ENCODE peak calls at places on chromosomes 16 and 17, in nine cellular contexts. J is dorsolateral prefrontal cortex; B is hypothalamus; K is pons; P is transverse colon; F is stimulated activated CD4-positive, alpha-beta T cell treated with anti-CD3 and anti-CD28 coated beads, Interleukin-2, amount 100 ng/mL, for 24 hours; W is mesendoderm; S is HCT116; Z is T-helper 1 cell. Q is an unnamed sample.

GRCh38 chr16:83517398-83517797 is 290.4 kb upstream of the HSBP1 start:
- DNase-seq in P (no peak), F (no peak), Z (no peak), J (no peak), S (no peak), W (peak), B (no peak), K (no peak), Q (no peak)

GRCh38 chr17:57016066-57016763 is 38.3 kb downstream of the SCPEP1 start:
- DNase-seq in Z (no peak), W (no peak), K (no peak), F (no peak), B (no peak), P (no peak), S (no peak), J (no peak), Q (no peak)

GRCh38 chr17:77694391-77695363 is 263.8 kb upstream of the TNRC6C start:
- DNase-seq in S (no peak), P (no peak), K (no peak), W (no peak), B (no peak), J (no peak), F (no peak), Z (no peak), Q (no peak)

GRCh38 chr16:49810769-49811315 is 45.1 kb downstream of the ZNF423 start:
- DNase-seq in F (no peak), W (no peak), P (no peak), B (no peak), Z (no peak), J (no peak), K (no peak), S (no peak), Q (no peak)

GRCh38 chr17:76791053-76791980 is 53.4 kb downstream of the MFSD11 start:
- DNase-seq in S (no peak), B (peak), F (peak), J (no peak), W (no peak), P (peak), K (peak), Z (peak), Q (peak)

GRCh38 chr17:7883781-7884386 is 4.7 kb upstream of the CHD3 start:
- DNase-seq in F (peak), B (no peak), W (no peak), Z (peak), K (no peak), J (no peak), S (no peak), P (no peak), Q (no peak)

GRCh38 chr16:23148513-23149266 is 562 bp downstream of the USP31 start:
- DNase-seq in K (no peak), W (no peak), F (peak), Z (peak), P (peak), S (no peak), B (no peak), J (peak), Q (peak)

GRCh38 chr17:29138184-29138955 is 41.8 kb downstream of the MYO18A start:
- DNase-seq in S (no peak), Z (no peak), J (no peak), P (no peak), W (no peak), B (no peak), K (no peak), F (peak), Q (no peak)

GRCh38 chr16:57901480-57902069 is 69.4 kb downstream of the CNGB1 start:
- DNase-seq in B (no peak), F (no peak), K (no peak), P (no peak), W (no peak), J (no peak), Z (no peak), S (no peak), Q (no peak)

GRCh38 chr16:12449374-12449773 is 354.3 kb downstream of the CPPED1 start:
- DNase-seq in J (no peak), K (no peak), S (no peak), F (no peak), B (no peak), P (no peak), Z (no peak), W (no peak), Q (no peak)

GRCh38 chr17:4769628-4770027 is 2.1 kb upstream of the TM4SF5 start:
- DNase-seq in W (no peak), Z (no peak), B (no peak), P (no peak), J (no peak), F (no peak), K (no peak), S (no peak), Q (no peak)